ENCODE peak calls at places on chromosomes 5 and 9, in eight cellular contexts. Z is NCI-H187; C is choroid plexus epithelial cell; M is hippocampal formation; Q is germinal center; V is T-helper 2 cell; A is fibroblast of lung; Y is activated CD4-positive, alpha-beta T cell treated with anti-CD3 and anti-CD28 coated beads for 36 hours. B is an unnamed sample.

GRCh38 chr5:1886634-1887399 is 4.1 kb upstream of the IRX4 start:
- DNase-seq in M (no peak), A (no peak), Z (no peak), Q (no peak), C (no peak), V (peak), Y (no peak), B (no peak)

GRCh38 chr5:14066326-14066725 is 76.8 kb upstream of the TRIO start:
- DNase-seq in M (no peak), A (no peak), Y (no peak), C (no peak), V (no peak), Z (no peak), Q (no peak), B (no peak)

GRCh38 chr9:125509476-125509875 is 197.5 kb downstream of the MAPKAP1 start:
- DNase-seq in C (peak), A (peak), Q (no peak), V (no peak), Z (no peak), Y (no peak), M (no peak), B (no peak)

GRCh38 chr5:60447488-60447920 is 252.5 kb downstream of the DEPDC1B start:
- DNase-seq in Q (no peak), V (no peak), Z (no peak), M (no peak), C (no peak), A (no peak), Y (no peak), B (peak)

GRCh38 chr5:65861830-65862241 is 64.5 kb upstream of the ERBIN start:
- DNase-seq in C (peak), Y (no peak), M (no peak), Q (no peak), Z (no peak), A (peak), V (no peak), B (no peak)

GRCh38 chr9:4849364-4849763 is 56.6 kb downstream of the RCL1 start:
- DNase-seq in V (peak), A (no peak), M (no peak), C (no peak), Y (no peak), Q (no peak), Z (no peak), B (no peak)

GRCh38 chr5:73693573-73694061 is 67.6 kb downstream of the ARHGEF28 start:
- DNase-seq in M (no peak), A (peak), Q (no peak), Y (peak), Z (no peak), C (peak), V (peak), B (peak)

GRCh38 chr9:89463986-89464901 is 33.7 kb downstream of the SEMA4D start:
- DNase-seq in C (peak), M (no peak), Y (peak), A (no peak), Z (no peak), V (peak), Q (no peak), B (no peak)

GRCh38 chr5:161271816-161272215 is 274.7 kb downstream of the GABRB2 start:
- DNase-seq in C (no peak), A (no peak), Q (no peak), M (no peak), Z (no peak), Y (no peak), V (no peak), B (no peak)

GRCh38 chr5:169548315-169548714 is 35.3 kb upstream of the SPDL1 start:
- DNase-seq in Q (no peak), V (no peak), M (peak), C (peak), Z (no peak), Y (no peak), A (peak), B (peak)

GRCh38 chr5:54295658-54296276 is 14.6 kb downstream of the ARL15 start:
- DNase-seq in V (no peak), Y (no peak), A (no peak), C (no peak), Z (no peak), Q (no peak), M (no peak), B (peak)

GRCh38 chr9:77455312-77455927 is 192.7 kb downstream of the GNA14 start:
- DNase-seq in Z (no peak), C (no peak), Q (peak), A (no peak), Y (peak), V (peak), M (no peak), B (peak)

GRCh38 chr5:98977723-98978122 is 48.9 kb upstream of the CHD1 start:
- DNase-seq in Z (no peak), A (no peak), V (no peak), C (no peak), Y (no peak), M (no peak), Q (no peak), B (no peak)

GRCh38 chr5:10595678-10596309 is 31.9 kb downstream of the ANKRD33B start:
- DNase-seq in C (peak), A (peak), M (no peak), Q (no peak), V (peak), Y (peak), Z (no peak), B (peak)

GRCh38 chr5:112333236-112333850 is 85.7 kb downstream of the EPB41L4A start:
- DNase-seq in V (no peak), M (no peak), Q (no peak), C (no peak), A (no peak), Z (no peak), Y (no peak), B (peak)

GRCh38 chr9:112120471-112120925 is 54.6 kb downstream of the SUSD1 start:
- DNase-seq in V (no peak), Z (no peak), Q (no peak), Y (no peak), C (peak), M (no peak), A (no peak), B (no peak)

GRCh38 chr9:84708400-84708799 is 38.9 kb downstream of the NTRK2 start:
- DNase-seq in A (no peak), Q (no peak), Y (no peak), C (no peak), Z (no peak), V (no peak), M (no peak), B (no peak)

GRCh38 chr5:65299841-65300240 is 181.9 kb downstream of the ADAMTS6 start:
- DNase-seq in C (peak), Y (no peak), V (no peak), A (peak), M (no peak), Z (no peak), Q (no peak), B (no peak)

GRCh38 chr5:179321206-179321987 is 23.9 kb downstream of the ADAMTS2 start:
- DNase-seq in M (no peak), Z (no peak), Y (no peak), Q (no peak), V (no peak), A (no peak), C (no peak), B (no peak)

GRCh38 chr5:83540783-83541182 is 69.2 kb downstream of the VCAN start:
- DNase-seq in Y (no peak), C (no peak), Q (no peak), Z (no peak), A (no peak), M (no peak), V (no peak), B (no peak)

GRCh38 chr9:137027369-137028012 is 546 bp downstream of the ABCA2 start:
- DNase-seq in A (no peak), C (no peak), Z (no peak), Q (no peak), Y (no peak), M (no peak), V (no peak), B (no peak)

GRCh38 chr5:17143335-17143734 is 74.1 kb upstream of the BASP1 start:
- DNase-seq in M (no peak), V (no peak), Z (no peak), A (peak), C (no peak), Q (no peak), Y (no peak), B (peak)

GRCh38 chr5:67166460-67166871 is 30.1 kb downstream of the CD180 start:
- DNase-seq in Q (peak), V (peak), M (no peak), Z (no peak), C (no peak), Y (peak), A (no peak), B (no peak)

GRCh38 chr9:108836771-108837170 is 19.0 kb downstream of the ACTL7B start:
- DNase-seq in M (no peak), V (no peak), Q (no peak), A (no peak), Z (no peak), Y (no peak), C (no peak), B (no peak)

GRCh38 chr5:135045488-135045887 is 11.5 kb upstream of the PITX1 start:
- DNase-seq in Q (no peak), V (no peak), Z (no peak), C (no peak), Y (no peak), M (no peak), A (no peak), B (no peak)

GRCh38 chr9:86800681-86801080 is 146.6 kb downstream of the GAS1 start:
- DNase-seq in Y (no peak), A (no peak), M (no peak), Q (no peak), C (no peak), Z (no peak), V (no peak), B (no peak)

GRCh38 chr9:130927338-130927737 is 11.7 kb downstream of the FIBCD1 start:
- DNase-seq in A (no peak), Y (no peak), C (no peak), V (no peak), Z (no peak), Q (no peak), M (no peak), B (no peak)

GRCh38 chr5:73274870-73275756 is 102.1 kb downstream of the TMEM174 start:
- DNase-seq in Z (no peak), A (no peak), M (peak), Q (no peak), C (peak), Y (no peak), V (no peak), B (no peak)

GRCh38 chr5:115317750-115318149 is 21.3 kb upstream of the CCDC112 start:
- DNase-seq in A (no peak), Q (no peak), Y (no peak), Z (no peak), V (no peak), C (no peak), M (no peak), B (no peak)

GRCh38 chr9:114205171-114206015 is 50.1 kb downstream of the COL27A1 start:
- DNase-seq in Q (no peak), C (no peak), M (peak), V (no peak), A (no peak), Y (no peak), Z (no peak), B (no peak)

GRCh38 chr9:130689937-130690700 is 3.5 kb upstream of the EXOSC2 start:
- DNase-seq in Q (peak), Z (no peak), C (peak), M (peak), A (peak), Y (peak), V (peak), B (peak)

B was measured in endothelial cell of umbilical vein.